ENCODE peak calls at places on chromosomes 6 and 20, in five cellular contexts. B, O, L, M and D are unnamed samples.

GRCh38 chr6:124480021-124480430 is 482.2 kb upstream of the RNF217 start:
- DNase-seq in B (no peak), L (no peak), M (peak), O (no peak), D (no peak)

GRCh38 chr20:61993058-61993457 is 72.6 kb downstream of the TAF4 start:
- DNase-seq in O (no peak), L (no peak), B (no peak), M (no peak), D (no peak)

GRCh38 chr6:110628330-110628729 is 151.9 kb upstream of the SLC22A16 start:
- DNase-seq in B (peak), M (peak), O (no peak), L (no peak), D (peak)

GRCh38 chr6:27752038-27752885 is 159.9 kb downstream of the OR2B2 start:
- DNase-seq in L (peak), M (peak), O (peak), B (peak), D (peak)

GRCh38 chr6:36928547-36928918 is 26.0 kb upstream of the PI16 start:
- DNase-seq in L (no peak), M (no peak), O (no peak), B (no peak), D (no peak)

GRCh38 chr20:37742121-37742520 is 48.3 kb downstream of the CTNNBL1 start:
- DNase-seq in L (no peak), O (no peak), B (no peak), M (no peak), D (no peak)

GRCh38 chr20:63698739-63699465 is 2.5 kb downstream of the TNFRSF6B start:
- DNase-seq in M (peak), L (no peak), O (peak), B (peak), D (peak)

GRCh38 chr6:3284436-3284876 is 25.7 kb downstream of the PSMG4 start:
- DNase-seq in O (peak), M (no peak), L (no peak), B (no peak), D (no peak)

GRCh38 chr6:146210406-146211068 is 181.7 kb downstream of the GRM1 start:
- DNase-seq in L (no peak), O (no peak), M (no peak), B (no peak), D (no peak)

GRCh38 chr6:81998432-81998831 is 246.0 kb upstream of the TENT5A start:
- DNase-seq in M (peak), L (no peak), O (no peak), B (no peak), D (no peak)

GRCh38 chr20:50607436-50607835 is 83.9 kb downstream of the RIPOR3 start:
- DNase-seq in B (no peak), L (no peak), O (no peak), M (no peak), D (no peak)

GRCh38 chr6:36735110-36735971 is 37.7 kb downstream of the RAB44 start:
- DNase-seq in L (peak), B (peak), O (peak), M (peak), D (peak)

GRCh38 chr6:14655990-14656640 is 538.5 kb downstream of the CD83 start:
- DNase-seq in L (no peak), O (no peak), M (no peak), B (no peak), D (no peak)

GRCh38 chr20:54464003-54464402 is 11.4 kb upstream of the DOK5 start:
- DNase-seq in L (no peak), M (no peak), B (no peak), O (no peak), D (no peak)

GRCh38 chr6:85008311-85009015 is 244.1 kb upstream of the TBX18 start:
- DNase-seq in B (peak), O (no peak), M (peak), L (no peak), D (no peak)

GRCh38 chr6:38713812-38714211 is 1.3 kb upstream of the DNAH8 start:
- DNase-seq in O (no peak), L (no peak), B (peak), M (no peak), D (no peak)

GRCh38 chr20:20303742-20304141 is 64.2 kb upstream of the INSM1 start:
- DNase-seq in B (no peak), L (no peak), M (no peak), O (no peak), D (no peak)

GRCh38 chr20:25042531-25043498 is 15.1 kb downstream of the ACSS1 start:
- DNase-seq in O (no peak), L (no peak), M (no peak), B (no peak), D (no peak)

GRCh38 chr6:89385156-89385667 is 26.9 kb downstream of the RRAGD start:
- DNase-seq in L (no peak), B (peak), M (no peak), O (no peak), D (no peak)

GRCh38 chr20:13545755-13546154 is 93.0 kb downstream of the TASP1 start:
- DNase-seq in O (no peak), L (peak), M (no peak), B (no peak), D (no peak)

GRCh38 chr6:36368921-36369880 is 18.3 kb downstream of the ETV7 start:
- DNase-seq in L (no peak), O (peak), M (peak), B (peak), D (no peak)

GRCh38 chr6:36285187-36285612 is 15.3 kb downstream of the PNPLA1 start:
- DNase-seq in L (peak), M (no peak), B (no peak), O (no peak), D (no peak)

GRCh38 chr6:75493400-75494064 is at the start of gene FILIP1:
- DNase-seq in M (peak), O (peak), B (peak), L (peak), D (no peak)

GRCh38 chr6:163777379-163777686 is 362.8 kb downstream of the QKI start:
- DNase-seq in L (peak), M (no peak), O (no peak), B (no peak), D (no peak)

GRCh38 chr6:10837009-10837691 is 1.2 kb downstream of the MAK start:
- DNase-seq in M (peak), O (peak), L (peak), B (peak), D (no peak)

GRCh38 chr6:138248011-138248410 is 29.7 kb upstream of the PBOV1 start:
- DNase-seq in O (no peak), M (no peak), B (no peak), L (no peak), D (no peak)

GRCh38 chr20:25314497-25315417 is 66.9 kb downstream of the PYGB start:
- DNase-seq in O (peak), L (no peak), B (no peak), M (no peak), D (no peak)

GRCh38 chr6:70312165-70312564 is 9.3 kb upstream of the COL9A1 start:
- DNase-seq in B (peak), O (no peak), L (no peak), M (peak), D (peak)

GRCh38 chr6:161101517-161101916 is 109.9 kb downstream of the MAP3K4 start:
- DNase-seq in M (peak), L (peak), O (no peak), B (no peak), D (no peak)
- TF ChIP-seq CTCF in M (peak), L (peak), O (no peak), B (peak), D (peak)

GRCh38 chr6:144351741-144352140 is 66.6 kb downstream of the UTRN start:
- DNase-seq in L (no peak), O (no peak), B (no peak), M (no peak), D (no peak)
- H3K4me3 ChIP-seq in L (no peak), O (no peak), B (no peak), M (no peak), D (no peak)

GRCh38 chr6:8494730-8495129 is 59.4 kb upstream of the SLC35B3 start:
- DNase-seq in M (no peak), O (no peak), L (no peak), B (no peak), D (no peak)

DNA sequence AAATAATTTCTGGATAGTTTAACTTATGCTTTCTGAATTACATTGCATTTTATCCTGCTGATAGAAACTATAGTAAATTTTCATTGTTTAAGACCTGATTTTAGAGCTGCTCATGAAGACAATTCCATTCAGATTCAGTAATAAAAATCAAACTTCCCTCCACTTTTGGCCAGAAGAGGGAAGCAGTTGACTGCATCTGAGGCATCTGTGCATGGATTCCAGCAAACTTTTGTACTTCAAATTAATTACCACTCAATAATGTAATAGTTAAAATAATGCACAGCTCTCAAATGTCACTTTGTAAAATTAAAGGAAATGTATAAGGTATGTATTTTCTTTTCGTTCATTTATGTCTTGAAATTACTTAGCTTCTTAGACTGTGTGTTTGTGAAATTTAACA is 64.2 kb upstream of the SLC35B3 start:
- DNase-seq in M (peak), B (peak), L (peak), O (no peak), D (no peak)
- TF ChIP-seq CTCF in M (peak), B (peak), L (no peak), O (no peak), D (peak)

GRCh38 chr6:2132416-2132815 is 113.0 kb downstream of the GMDS start:
- DNase-seq in B (peak), L (no peak), O (no peak), M (peak), D (no peak)

GRCh38 chr6:2133718-2134310 is 111.6 kb downstream of the GMDS start:
- DNase-seq in M (no peak), L (no peak), O (no peak), B (no peak), D (no peak)

GRCh38 chr6:2132911-2133310 is 112.5 kb downstream of the GMDS start:
- DNase-seq in M (no peak), O (no peak), L (no peak), B (no peak), D (no peak)

GRCh38 chr6:2135401-2135800 is 110.0 kb downstream of the GMDS start:
- DNase-seq in L (no peak), M (no peak), B (no peak), O (no peak), D (no peak)

GRCh38 chr6:2134559-2134958 is 110.8 kb downstream of the GMDS start:
- DNase-seq in L (no peak), B (peak), M (no peak), O (no peak), D (no peak)
- H3K4me3 ChIP-seq in L (no peak), B (no peak), M (no peak), O (no peak), D (no peak)

GRCh38 chr6:133894369-133894768 is 5.5 kb downstream of the TCF21 start:
- DNase-seq in L (no peak), M (no peak), B (no peak), O (no peak), D (no peak)

GRCh38 chr6:133893324-133893692 is 4.4 kb downstream of the TCF21 start:
- DNase-seq in B (no peak), O (no peak), M (no peak), L (no peak), D (no peak)

GRCh38 chr6:133894795-133895401 is 6.0 kb downstream of the TCF21 start:
- DNase-seq in B (no peak), L (peak), O (no peak), M (peak), D (no peak)

GRCh38 chr6:133896344-133896721 is 7.4 kb downstream of the TCF21 start:
- DNase-seq in L (no peak), M (no peak), B (no peak), O (no peak), D (no peak)

GRCh38 chr6:133895573-133896343 is 6.8 kb downstream of the TCF21 start:
- DNase-seq in O (peak), L (peak), M (peak), B (no peak), D (no peak)
- TF ChIP-seq CTCF in O (no peak), L (peak), M (peak), B (no peak), D (peak)